ENCODE peak calls at places on chromosome 18, in six cellular contexts. One of them, this sample, is unnamed.

GRCh38 chr18:11909081-11909410 is 929 bp upstream of the MPPE1 start:
- DNase-seq in neural progenitor cell: no peak
- DNase-seq in AG04449: no peak
- DNase-seq in fibroblast of mammary gland: peak
- DNase-seq in hepatocyte: no peak
- DNase-seq in left ventricle myocardium inferior: no peak
- DNase-seq in this sample: no peak

GRCh38 chr18:57921708-57922107 is 118.6 kb upstream of the ATP8B1 start:
- DNase-seq in left ventricle myocardium inferior: no peak
- DNase-seq in fibroblast of mammary gland: peak
- DNase-seq in hepatocyte: no peak
- DNase-seq in AG04449: no peak
- DNase-seq in neural progenitor cell: no peak
- DNase-seq in this sample: no peak

GRCh38 chr18:47883771-47884413 is 46.6 kb downstream of the SMAD2 start:
- DNase-seq in AG04449: no peak
- DNase-seq in neural progenitor cell: no peak
- DNase-seq in hepatocyte: peak
- DNase-seq in fibroblast of mammary gland: peak
- DNase-seq in left ventricle myocardium inferior: no peak
- DNase-seq in this sample: no peak

GRCh38 chr18:48698707-48699106 is 159.9 kb downstream of the CTIF start:
- DNase-seq in left ventricle myocardium inferior: no peak
- DNase-seq in hepatocyte: no peak
- DNase-seq in AG04449: no peak
- DNase-seq in fibroblast of mammary gland: no peak
- DNase-seq in neural progenitor cell: no peak
- DNase-seq in this sample: no peak

GRCh38 chr18:26993568-26993967 is 128.1 kb upstream of the AQP4 start:
- DNase-seq in left ventricle myocardium inferior: no peak
- DNase-seq in hepatocyte: no peak
- DNase-seq in fibroblast of mammary gland: no peak
- DNase-seq in AG04449: no peak
- DNase-seq in neural progenitor cell: no peak
- DNase-seq in this sample: no peak

GRCh38 chr18:21636769-21637168 is 24.7 kb downstream of the SNRPD1 start:
- DNase-seq in hepatocyte: no peak
- DNase-seq in fibroblast of mammary gland: peak
- DNase-seq in AG04449: no peak
- DNase-seq in neural progenitor cell: no peak
- DNase-seq in left ventricle myocardium inferior: no peak
- DNase-seq in this sample: no peak

GRCh38 chr18:25233582-25234362 is 118.2 kb downstream of the ZNF521 start:
- DNase-seq in neural progenitor cell: no peak
- DNase-seq in hepatocyte: no peak
- DNase-seq in left ventricle myocardium inferior: no peak
- DNase-seq in fibroblast of mammary gland: peak
- DNase-seq in AG04449: peak
- DNase-seq in this sample: no peak

GRCh38 chr18:8801263-8801901 is 96.0 kb downstream of the MTCL1 start:
- DNase-seq in left ventricle myocardium inferior: no peak
- DNase-seq in AG04449: peak
- DNase-seq in fibroblast of mammary gland: peak
- DNase-seq in hepatocyte: peak
- DNase-seq in neural progenitor cell: no peak
- DNase-seq in this sample: no peak

GRCh38 chr18:75211721-75212625 is 1.4 kb downstream of the TSHZ1 start:
- DNase-seq in fibroblast of mammary gland: no peak
- DNase-seq in neural progenitor cell: peak
- DNase-seq in AG04449: no peak
- DNase-seq in left ventricle myocardium inferior: peak
- DNase-seq in hepatocyte: peak
- DNase-seq in this sample: peak

GRCh38 chr18:75036941-75037516 is 171.9 kb downstream of the PTGR3 start:
- DNase-seq in neural progenitor cell: no peak
- DNase-seq in fibroblast of mammary gland: no peak
- DNase-seq in AG04449: no peak
- DNase-seq in left ventricle myocardium inferior: no peak
- DNase-seq in hepatocyte: no peak
- DNase-seq in this sample: no peak

GRCh38 chr18:27717250-27717649 is 459.7 kb downstream of the CDH2 start:
- DNase-seq in left ventricle myocardium inferior: no peak
- DNase-seq in fibroblast of mammary gland: no peak
- DNase-seq in neural progenitor cell: no peak
- DNase-seq in hepatocyte: no peak
- DNase-seq in AG04449: no peak
- DNase-seq in this sample: no peak

GRCh38 chr18:57832730-57833129 is 29.6 kb upstream of the ATP8B1 start:
- DNase-seq in AG04449: no peak
- DNase-seq in left ventricle myocardium inferior: no peak
- DNase-seq in hepatocyte: no peak
- DNase-seq in neural progenitor cell: no peak
- DNase-seq in fibroblast of mammary gland: no peak
- DNase-seq in this sample: no peak

GRCh38 chr18:35267809-35268208 is 22.2 kb downstream of the ZSCAN30 start:
- DNase-seq in left ventricle myocardium inferior: peak
- DNase-seq in neural progenitor cell: no peak
- DNase-seq in AG04449: no peak
- DNase-seq in hepatocyte: no peak
- DNase-seq in fibroblast of mammary gland: no peak
- DNase-seq in this sample: peak

GRCh38 chr18:26503382-26503781 is 45.0 kb downstream of the KCTD1 start:
- DNase-seq in AG04449: no peak
- DNase-seq in left ventricle myocardium inferior: no peak
- DNase-seq in neural progenitor cell: no peak
- DNase-seq in hepatocyte: no peak
- DNase-seq in fibroblast of mammary gland: no peak
- DNase-seq in this sample: no peak

GRCh38 chr18:31088532-31088931 is 13.7 kb downstream of the DSC2 start:
- DNase-seq in neural progenitor cell: no peak
- DNase-seq in AG04449: no peak
- DNase-seq in fibroblast of mammary gland: no peak
- DNase-seq in left ventricle myocardium inferior: no peak
- DNase-seq in hepatocyte: no peak
- DNase-seq in this sample: no peak

GRCh38 chr18:26865557-26865956 is at the start of gene AQP4:
- DNase-seq in neural progenitor cell: peak
- DNase-seq in fibroblast of mammary gland: no peak
- DNase-seq in hepatocyte: no peak
- DNase-seq in AG04449: no peak
- DNase-seq in left ventricle myocardium inferior: peak
- DNase-seq in this sample: no peak

GRCh38 chr18:12840382-12840781 is 43.7 kb downstream of the PTPN2 start:
- DNase-seq in left ventricle myocardium inferior: no peak
- DNase-seq in fibroblast of mammary gland: no peak
- DNase-seq in hepatocyte: no peak
- DNase-seq in AG04449: no peak
- DNase-seq in neural progenitor cell: no peak
- DNase-seq in this sample: no peak

GRCh38 chr18:64244571-64244970 is 95.7 kb upstream of the LINC00305 start:
- DNase-seq in hepatocyte: peak
- DNase-seq in AG04449: no peak
- DNase-seq in left ventricle myocardium inferior: no peak
- DNase-seq in neural progenitor cell: peak
- DNase-seq in fibroblast of mammary gland: no peak
- DNase-seq in this sample: no peak

GRCh38 chr18:29361843-29362242 is 1184.9 kb upstream of the CDH2 start:
- DNase-seq in AG04449: no peak
- DNase-seq in neural progenitor cell: peak
- DNase-seq in fibroblast of mammary gland: no peak
- DNase-seq in hepatocyte: peak
- DNase-seq in left ventricle myocardium inferior: no peak
- DNase-seq in this sample: no peak

GRCh38 chr18:11998182-11998581 is 16.9 kb downstream of the IMPA2 start:
- DNase-seq in hepatocyte: no peak
- DNase-seq in AG04449: no peak
- DNase-seq in left ventricle myocardium inferior: peak
- DNase-seq in fibroblast of mammary gland: no peak
- DNase-seq in neural progenitor cell: peak
- DNase-seq in this sample: peak

GRCh38 chr18:50817898-50818250 is 1.9 kb downstream of the MRO start:
- DNase-seq in fibroblast of mammary gland: peak
- DNase-seq in hepatocyte: no peak
- DNase-seq in left ventricle myocardium inferior: no peak
- DNase-seq in AG04449: peak
- DNase-seq in neural progenitor cell: no peak
- DNase-seq in this sample: no peak

GRCh38 chr18:39406941-39407340 is 1841.3 kb upstream of the CELF4 start:
- DNase-seq in neural progenitor cell: no peak
- DNase-seq in fibroblast of mammary gland: no peak
- DNase-seq in AG04449: no peak
- DNase-seq in hepatocyte: no peak
- DNase-seq in left ventricle myocardium inferior: no peak
- DNase-seq in this sample: no peak

GRCh38 chr18:79463424-79463960 is 67.8 kb downstream of the NFATC1 start:
- DNase-seq in left ventricle myocardium inferior: no peak
- DNase-seq in neural progenitor cell: no peak
- DNase-seq in AG04449: no peak
- DNase-seq in fibroblast of mammary gland: no peak
- DNase-seq in hepatocyte: no peak
- DNase-seq in this sample: no peak

GRCh38 chr18:79467126-79467525 is 71.4 kb downstream of the NFATC1 start:
- DNase-seq in left ventricle myocardium inferior: no peak
- DNase-seq in AG04449: no peak
- DNase-seq in fibroblast of mammary gland: no peak
- DNase-seq in neural progenitor cell: no peak
- DNase-seq in hepatocyte: no peak
- DNase-seq in this sample: no peak

GRCh38 chr18:79469309-79469708 is 73.6 kb downstream of the NFATC1 start:
- DNase-seq in left ventricle myocardium inferior: no peak
- DNase-seq in fibroblast of mammary gland: no peak
- DNase-seq in AG04449: no peak
- DNase-seq in hepatocyte: no peak
- DNase-seq in neural progenitor cell: no peak
- DNase-seq in this sample: no peak

GRCh38 chr18:79466591-79466990 is 70.9 kb downstream of the NFATC1 start:
- DNase-seq in AG04449: no peak
- DNase-seq in hepatocyte: no peak
- DNase-seq in left ventricle myocardium inferior: no peak
- DNase-seq in fibroblast of mammary gland: no peak
- DNase-seq in neural progenitor cell: no peak
- DNase-seq in this sample: no peak

GRCh38 chr18:79465392-79465991 is 69.8 kb downstream of the NFATC1 start:
- DNase-seq in neural progenitor cell: peak
- DNase-seq in fibroblast of mammary gland: peak
- DNase-seq in left ventricle myocardium inferior: no peak
- DNase-seq in hepatocyte: peak
- DNase-seq in AG04449: no peak
- DNase-seq in this sample: no peak
- H3K4me3 ChIP-seq in neural progenitor cell: no peak
- H3K4me3 ChIP-seq in fibroblast of mammary gland: peak
- H3K4me3 ChIP-seq in left ventricle myocardium inferior: peak
- H3K4me3 ChIP-seq in hepatocyte: no peak
- H3K4me3 ChIP-seq in AG04449: no peak
- H3K4me3 ChIP-seq in this sample: no peak

GRCh38 chr18:62634471-62634870 is 80.9 kb upstream of the PHLPP1 start:
- DNase-seq in left ventricle myocardium inferior: no peak
- DNase-seq in neural progenitor cell: no peak
- DNase-seq in fibroblast of mammary gland: peak
- DNase-seq in hepatocyte: no peak
- DNase-seq in AG04449: no peak
- DNase-seq in this sample: no peak

GRCh38 chr18:62637807-62638687 is 77.3 kb upstream of the PHLPP1 start:
- DNase-seq in hepatocyte: no peak
- DNase-seq in fibroblast of mammary gland: no peak
- DNase-seq in neural progenitor cell: peak
- DNase-seq in left ventricle myocardium inferior: no peak
- DNase-seq in AG04449: no peak
- DNase-seq in this sample: no peak

GRCh38 chr18:62637403-62637802 is 77.9 kb upstream of the PHLPP1 start:
- DNase-seq in fibroblast of mammary gland: no peak
- DNase-seq in left ventricle myocardium inferior: no peak
- DNase-seq in neural progenitor cell: no peak
- DNase-seq in hepatocyte: no peak
- DNase-seq in AG04449: no peak
- DNase-seq in this sample: no peak

GRCh38 chr18:62632788-62633455 is 82.4 kb upstream of the PHLPP1 start:
- DNase-seq in AG04449: no peak
- DNase-seq in neural progenitor cell: no peak
- DNase-seq in hepatocyte: peak
- DNase-seq in fibroblast of mammary gland: no peak
- DNase-seq in left ventricle myocardium inferior: no peak
- DNase-seq in this sample: no peak

GRCh38 chr18:62634991-62635630 is 80.2 kb upstream of the PHLPP1 start:
- DNase-seq in neural progenitor cell: no peak
- DNase-seq in AG04449: no peak
- DNase-seq in fibroblast of mammary gland: no peak
- DNase-seq in hepatocyte: no peak
- DNase-seq in left ventricle myocardium inferior: no peak
- DNase-seq in this sample: no peak
- H3K4me3 ChIP-seq in neural progenitor cell: no peak
- H3K4me3 ChIP-seq in AG04449: no peak
- H3K4me3 ChIP-seq in fibroblast of mammary gland: no peak
- H3K4me3 ChIP-seq in hepatocyte: no peak
- H3K4me3 ChIP-seq in left ventricle myocardium inferior: no peak
- H3K4me3 ChIP-seq in this sample: no peak

GRCh38 chr18:61679836-61680235 is 213.0 kb downstream of the RNF152 start:
- DNase-seq in AG04449: no peak
- DNase-seq in neural progenitor cell: no peak
- DNase-seq in hepatocyte: no peak
- DNase-seq in left ventricle myocardium inferior: no peak
- DNase-seq in fibroblast of mammary gland: no peak
- DNase-seq in this sample: no peak
- H3K4me3 ChIP-seq in AG04449: no peak
- H3K4me3 ChIP-seq in neural progenitor cell: no peak
- H3K4me3 ChIP-seq in hepatocyte: no peak
- H3K4me3 ChIP-seq in left ventricle myocardium inferior: no peak
- H3K4me3 ChIP-seq in fibroblast of mammary gland: no peak
- H3K4me3 ChIP-seq in this sample: no peak

DNA sequence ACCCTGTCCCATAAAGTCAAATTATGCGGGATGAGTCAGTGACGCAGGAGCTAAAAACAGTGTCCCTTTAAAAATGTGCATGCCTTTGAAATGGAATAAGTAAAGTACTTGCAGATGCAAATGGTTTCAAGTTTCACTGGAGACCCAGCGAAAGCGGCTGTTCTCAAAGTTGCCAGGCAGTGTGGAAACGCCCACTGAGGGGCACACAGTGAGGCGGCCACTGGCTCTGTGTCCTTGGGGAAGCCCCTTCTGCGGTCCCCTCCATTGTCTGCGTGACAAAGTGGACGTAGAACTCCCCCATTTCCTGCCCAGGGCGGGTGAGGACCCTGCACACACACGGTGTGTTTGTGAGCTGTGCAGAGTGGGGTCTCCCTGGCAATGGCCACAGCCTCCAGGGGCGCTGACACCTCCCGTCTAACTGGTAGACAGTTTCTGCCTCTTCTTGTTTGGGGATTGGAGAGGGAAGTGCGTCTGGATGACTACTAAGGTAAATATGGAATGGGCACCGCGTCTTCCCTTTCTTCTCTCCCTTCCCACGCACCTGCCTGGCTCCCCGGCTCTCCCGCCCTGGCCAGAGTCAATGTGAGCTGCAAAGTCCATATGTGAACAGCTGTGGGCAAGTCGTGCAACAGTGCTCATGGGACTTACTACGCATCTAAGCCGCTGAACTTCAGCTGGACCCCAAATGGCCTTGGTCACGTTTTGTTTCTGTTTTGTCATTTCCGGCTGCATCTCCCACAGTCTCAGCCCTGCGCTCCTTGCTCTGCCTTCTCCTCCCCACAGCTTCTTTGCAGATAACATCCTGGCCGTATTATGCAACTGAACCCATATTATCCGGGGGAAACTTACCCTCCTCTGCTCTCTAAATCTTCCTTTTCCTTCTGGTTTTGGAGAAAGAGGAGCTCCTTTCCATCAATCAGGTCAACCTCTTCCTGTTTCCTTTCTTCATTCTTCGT is 33.7 kb upstream of the ZNF516 start:
- DNase-seq in hepatocyte: peak
- DNase-seq in neural progenitor cell: peak
- DNase-seq in AG04449: no peak
- DNase-seq in left ventricle myocardium inferior: no peak
- DNase-seq in fibroblast of mammary gland: peak
- DNase-seq in this sample: peak
- H3K4me3 ChIP-seq in hepatocyte: peak
- H3K4me3 ChIP-seq in neural progenitor cell: no peak
- H3K4me3 ChIP-seq in AG04449: peak
- H3K4me3 ChIP-seq in left ventricle myocardium inferior: peak
- H3K4me3 ChIP-seq in fibroblast of mammary gland: peak
- H3K4me3 ChIP-seq in this sample: peak